ENCODE peak calls at places on chromosome 7, in eight cellular contexts. One of them, this sample, is unnamed.

GRCh38 chr7:80637911-80638765 is at the start of gene CD36:
- DNase-seq in hepatic stellate cell: no peak
- DNase-seq in activated CD8-positive, alpha-beta memory T cell treated with anti-CD3 and anti-CD28 coated beads, Interleukin-2, amount 50 U/mL, for 4 hours: no peak
- DNase-seq in CD8-positive, alpha-beta memory T cell: no peak
- DNase-seq in T-helper 1 cell: no peak
- DNase-seq in H7: no peak
- DNase-seq in memory B cell: no peak
- DNase-seq in heart right ventricle: no peak
- DNase-seq in this sample: no peak

GRCh38 chr7:142556745-142557144 is 192.5 kb upstream of the PRSS1 start:
- DNase-seq in activated CD8-positive, alpha-beta memory T cell treated with anti-CD3 and anti-CD28 coated beads, Interleukin-2, amount 50 U/mL, for 4 hours: peak
- DNase-seq in H7: peak
- DNase-seq in CD8-positive, alpha-beta memory T cell: no peak
- DNase-seq in hepatic stellate cell: peak
- DNase-seq in heart right ventricle: peak
- DNase-seq in T-helper 1 cell: no peak
- DNase-seq in memory B cell: no peak
- DNase-seq in this sample: no peak

GRCh38 chr7:4115442-4115841 is 566.7 kb upstream of the FOXK1 start:
- DNase-seq in CD8-positive, alpha-beta memory T cell: no peak
- DNase-seq in activated CD8-positive, alpha-beta memory T cell treated with anti-CD3 and anti-CD28 coated beads, Interleukin-2, amount 50 U/mL, for 4 hours: no peak
- DNase-seq in heart right ventricle: no peak
- DNase-seq in T-helper 1 cell: no peak
- DNase-seq in H7: no peak
- DNase-seq in memory B cell: no peak
- DNase-seq in hepatic stellate cell: no peak
- DNase-seq in this sample: no peak

GRCh38 chr7:159024280-159024951 is 120.3 kb downstream of the VIPR2 start:
- DNase-seq in heart right ventricle: no peak
- DNase-seq in T-helper 1 cell: no peak
- DNase-seq in H7: no peak
- DNase-seq in hepatic stellate cell: no peak
- DNase-seq in activated CD8-positive, alpha-beta memory T cell treated with anti-CD3 and anti-CD28 coated beads, Interleukin-2, amount 50 U/mL, for 4 hours: peak
- DNase-seq in memory B cell: no peak
- DNase-seq in CD8-positive, alpha-beta memory T cell: no peak
- DNase-seq in this sample: peak

GRCh38 chr7:43647772-43648643 is 65.1 kb downstream of the STK17A start:
- DNase-seq in hepatic stellate cell: peak
- DNase-seq in CD8-positive, alpha-beta memory T cell: no peak
- DNase-seq in activated CD8-positive, alpha-beta memory T cell treated with anti-CD3 and anti-CD28 coated beads, Interleukin-2, amount 50 U/mL, for 4 hours: no peak
- DNase-seq in heart right ventricle: peak
- DNase-seq in memory B cell: no peak
- DNase-seq in H7: peak
- DNase-seq in T-helper 1 cell: peak
- DNase-seq in this sample: peak

GRCh38 chr7:104074529-104074928 is 85.1 kb upstream of the RELN start:
- DNase-seq in hepatic stellate cell: no peak
- DNase-seq in heart right ventricle: no peak
- DNase-seq in H7: no peak
- DNase-seq in CD8-positive, alpha-beta memory T cell: no peak
- DNase-seq in memory B cell: no peak
- DNase-seq in activated CD8-positive, alpha-beta memory T cell treated with anti-CD3 and anti-CD28 coated beads, Interleukin-2, amount 50 U/mL, for 4 hours: no peak
- DNase-seq in T-helper 1 cell: no peak
- DNase-seq in this sample: no peak

GRCh38 chr7:134613623-134614347 is 32.9 kb upstream of the BPGM start:
- DNase-seq in memory B cell: no peak
- DNase-seq in T-helper 1 cell: no peak
- DNase-seq in H7: no peak
- DNase-seq in hepatic stellate cell: peak
- DNase-seq in CD8-positive, alpha-beta memory T cell: no peak
- DNase-seq in heart right ventricle: no peak
- DNase-seq in activated CD8-positive, alpha-beta memory T cell treated with anti-CD3 and anti-CD28 coated beads, Interleukin-2, amount 50 U/mL, for 4 hours: no peak
- DNase-seq in this sample: no peak

GRCh38 chr7:55072251-55072650 is 53.4 kb downstream of the EGFR start:
- DNase-seq in activated CD8-positive, alpha-beta memory T cell treated with anti-CD3 and anti-CD28 coated beads, Interleukin-2, amount 50 U/mL, for 4 hours: no peak
- DNase-seq in memory B cell: no peak
- DNase-seq in CD8-positive, alpha-beta memory T cell: no peak
- DNase-seq in H7: no peak
- DNase-seq in hepatic stellate cell: no peak
- DNase-seq in heart right ventricle: no peak
- DNase-seq in T-helper 1 cell: no peak
- DNase-seq in this sample: no peak

GRCh38 chr7:102236592-102237287 is 49.9 kb upstream of the SH2B2 start:
- DNase-seq in T-helper 1 cell: peak
- DNase-seq in memory B cell: peak
- DNase-seq in H7: peak
- DNase-seq in heart right ventricle: peak
- DNase-seq in CD8-positive, alpha-beta memory T cell: no peak
- DNase-seq in activated CD8-positive, alpha-beta memory T cell treated with anti-CD3 and anti-CD28 coated beads, Interleukin-2, amount 50 U/mL, for 4 hours: peak
- DNase-seq in hepatic stellate cell: peak
- DNase-seq in this sample: peak

GRCh38 chr7:104793066-104793465 is 220.9 kb upstream of the KMT2E start:
- DNase-seq in H7: no peak
- DNase-seq in hepatic stellate cell: no peak
- DNase-seq in activated CD8-positive, alpha-beta memory T cell treated with anti-CD3 and anti-CD28 coated beads, Interleukin-2, amount 50 U/mL, for 4 hours: no peak
- DNase-seq in memory B cell: no peak
- DNase-seq in heart right ventricle: no peak
- DNase-seq in CD8-positive, alpha-beta memory T cell: no peak
- DNase-seq in T-helper 1 cell: no peak
- DNase-seq in this sample: no peak

GRCh38 chr7:128351296-128352123 is 7.8 kb upstream of the RBM28 start:
- DNase-seq in heart right ventricle: peak
- DNase-seq in CD8-positive, alpha-beta memory T cell: no peak
- DNase-seq in hepatic stellate cell: no peak
- DNase-seq in T-helper 1 cell: no peak
- DNase-seq in memory B cell: no peak
- DNase-seq in H7: peak
- DNase-seq in activated CD8-positive, alpha-beta memory T cell treated with anti-CD3 and anti-CD28 coated beads, Interleukin-2, amount 50 U/mL, for 4 hours: peak
- DNase-seq in this sample: peak

GRCh38 chr7:129644634-129645230 is 33.2 kb downstream of the NRF1 start:
- DNase-seq in T-helper 1 cell: no peak
- DNase-seq in hepatic stellate cell: no peak
- DNase-seq in memory B cell: peak
- DNase-seq in H7: no peak
- DNase-seq in heart right ventricle: no peak
- DNase-seq in CD8-positive, alpha-beta memory T cell: no peak
- DNase-seq in activated CD8-positive, alpha-beta memory T cell treated with anti-CD3 and anti-CD28 coated beads, Interleukin-2, amount 50 U/mL, for 4 hours: no peak
- DNase-seq in this sample: no peak

GRCh38 chr7:38276096-38276857 is 2.8 kb upstream of the TARP start:
- DNase-seq in T-helper 1 cell: no peak
- DNase-seq in memory B cell: no peak
- DNase-seq in H7: no peak
- DNase-seq in heart right ventricle: no peak
- DNase-seq in CD8-positive, alpha-beta memory T cell: no peak
- DNase-seq in hepatic stellate cell: no peak
- DNase-seq in activated CD8-positive, alpha-beta memory T cell treated with anti-CD3 and anti-CD28 coated beads, Interleukin-2, amount 50 U/mL, for 4 hours: no peak
- DNase-seq in this sample: no peak

GRCh38 chr7:18566829-18567228 is 71.3 kb downstream of the HDAC9 start:
- DNase-seq in heart right ventricle: no peak
- DNase-seq in hepatic stellate cell: no peak
- DNase-seq in T-helper 1 cell: no peak
- DNase-seq in memory B cell: peak
- DNase-seq in CD8-positive, alpha-beta memory T cell: no peak
- DNase-seq in H7: no peak
- DNase-seq in activated CD8-positive, alpha-beta memory T cell treated with anti-CD3 and anti-CD28 coated beads, Interleukin-2, amount 50 U/mL, for 4 hours: no peak
- DNase-seq in this sample: no peak

GRCh38 chr7:134778941-134779740 is at the start of gene CALD1:
- DNase-seq in memory B cell: no peak
- DNase-seq in H7: peak
- DNase-seq in activated CD8-positive, alpha-beta memory T cell treated with anti-CD3 and anti-CD28 coated beads, Interleukin-2, amount 50 U/mL, for 4 hours: no peak
- DNase-seq in heart right ventricle: peak
- DNase-seq in CD8-positive, alpha-beta memory T cell: no peak
- DNase-seq in T-helper 1 cell: no peak
- DNase-seq in hepatic stellate cell: peak
- DNase-seq in this sample: no peak

GRCh38 chr7:88106430-88106829 is 113.4 kb downstream of the SRI start:
- DNase-seq in hepatic stellate cell: no peak
- DNase-seq in activated CD8-positive, alpha-beta memory T cell treated with anti-CD3 and anti-CD28 coated beads, Interleukin-2, amount 50 U/mL, for 4 hours: no peak
- DNase-seq in memory B cell: no peak
- DNase-seq in heart right ventricle: no peak
- DNase-seq in CD8-positive, alpha-beta memory T cell: no peak
- DNase-seq in H7: no peak
- DNase-seq in T-helper 1 cell: no peak
- DNase-seq in this sample: no peak

GRCh38 chr7:1059200-1060091 is 15.1 kb downstream of the GPR146 start:
- DNase-seq in hepatic stellate cell: no peak
- DNase-seq in memory B cell: no peak
- DNase-seq in heart right ventricle: no peak
- DNase-seq in H7: peak
- DNase-seq in T-helper 1 cell: no peak
- DNase-seq in CD8-positive, alpha-beta memory T cell: no peak
- DNase-seq in activated CD8-positive, alpha-beta memory T cell treated with anti-CD3 and anti-CD28 coated beads, Interleukin-2, amount 50 U/mL, for 4 hours: no peak
- DNase-seq in this sample: no peak

GRCh38 chr7:721619-722248 is 4.8 kb upstream of the DNAAF5 start:
- DNase-seq in activated CD8-positive, alpha-beta memory T cell treated with anti-CD3 and anti-CD28 coated beads, Interleukin-2, amount 50 U/mL, for 4 hours: no peak
- DNase-seq in hepatic stellate cell: no peak
- DNase-seq in heart right ventricle: no peak
- DNase-seq in CD8-positive, alpha-beta memory T cell: no peak
- DNase-seq in memory B cell: no peak
- DNase-seq in H7: no peak
- DNase-seq in T-helper 1 cell: no peak
- DNase-seq in this sample: no peak

GRCh38 chr7:14805105-14805719 is 97.3 kb downstream of the DGKB start:
- DNase-seq in activated CD8-positive, alpha-beta memory T cell treated with anti-CD3 and anti-CD28 coated beads, Interleukin-2, amount 50 U/mL, for 4 hours: no peak
- DNase-seq in hepatic stellate cell: no peak
- DNase-seq in H7: no peak
- DNase-seq in T-helper 1 cell: no peak
- DNase-seq in memory B cell: no peak
- DNase-seq in heart right ventricle: no peak
- DNase-seq in CD8-positive, alpha-beta memory T cell: no peak
- DNase-seq in this sample: no peak

GRCh38 chr7:54995631-54996340 is 23.0 kb upstream of the EGFR start:
- DNase-seq in memory B cell: no peak
- DNase-seq in CD8-positive, alpha-beta memory T cell: no peak
- DNase-seq in hepatic stellate cell: peak
- DNase-seq in heart right ventricle: no peak
- DNase-seq in H7: no peak
- DNase-seq in activated CD8-positive, alpha-beta memory T cell treated with anti-CD3 and anti-CD28 coated beads, Interleukin-2, amount 50 U/mL, for 4 hours: no peak
- DNase-seq in T-helper 1 cell: no peak
- DNase-seq in this sample: no peak

GRCh38 chr7:113775401-113775800 is 143.4 kb downstream of the PPP1R3A start:
- DNase-seq in activated CD8-positive, alpha-beta memory T cell treated with anti-CD3 and anti-CD28 coated beads, Interleukin-2, amount 50 U/mL, for 4 hours: no peak
- DNase-seq in T-helper 1 cell: no peak
- DNase-seq in CD8-positive, alpha-beta memory T cell: no peak
- DNase-seq in heart right ventricle: no peak
- DNase-seq in H7: no peak
- DNase-seq in memory B cell: no peak
- DNase-seq in hepatic stellate cell: no peak
- DNase-seq in this sample: no peak

GRCh38 chr7:20104696-20105095 is 112.5 kb downstream of the MACC1 start:
- DNase-seq in memory B cell: no peak
- DNase-seq in activated CD8-positive, alpha-beta memory T cell treated with anti-CD3 and anti-CD28 coated beads, Interleukin-2, amount 50 U/mL, for 4 hours: no peak
- DNase-seq in hepatic stellate cell: no peak
- DNase-seq in CD8-positive, alpha-beta memory T cell: no peak
- DNase-seq in T-helper 1 cell: no peak
- DNase-seq in heart right ventricle: no peak
- DNase-seq in H7: no peak
- DNase-seq in this sample: no peak

GRCh38 chr7:7051221-7051877 is 131.0 kb upstream of the C1GALT1 start:
- DNase-seq in H7: no peak
- DNase-seq in T-helper 1 cell: no peak
- DNase-seq in memory B cell: no peak
- DNase-seq in CD8-positive, alpha-beta memory T cell: no peak
- DNase-seq in activated CD8-positive, alpha-beta memory T cell treated with anti-CD3 and anti-CD28 coated beads, Interleukin-2, amount 50 U/mL, for 4 hours: no peak
- DNase-seq in heart right ventricle: no peak
- DNase-seq in hepatic stellate cell: no peak
- DNase-seq in this sample: no peak

GRCh38 chr7:151113344-151114150 is 27.3 kb downstream of the AGAP3 start:
- DNase-seq in activated CD8-positive, alpha-beta memory T cell treated with anti-CD3 and anti-CD28 coated beads, Interleukin-2, amount 50 U/mL, for 4 hours: no peak
- DNase-seq in hepatic stellate cell: peak
- DNase-seq in H7: peak
- DNase-seq in CD8-positive, alpha-beta memory T cell: no peak
- DNase-seq in memory B cell: no peak
- DNase-seq in T-helper 1 cell: no peak
- DNase-seq in heart right ventricle: no peak
- DNase-seq in this sample: no peak

GRCh38 chr7:11557627-11558026 is 274.4 kb downstream of the THSD7A start:
- DNase-seq in activated CD8-positive, alpha-beta memory T cell treated with anti-CD3 and anti-CD28 coated beads, Interleukin-2, amount 50 U/mL, for 4 hours: no peak
- DNase-seq in heart right ventricle: no peak
- DNase-seq in CD8-positive, alpha-beta memory T cell: no peak
- DNase-seq in T-helper 1 cell: no peak
- DNase-seq in memory B cell: no peak
- DNase-seq in hepatic stellate cell: no peak
- DNase-seq in H7: peak
- DNase-seq in this sample: no peak

GRCh38 chr7:104723001-104723400 is 291.0 kb upstream of the KMT2E start:
- DNase-seq in H7: no peak
- DNase-seq in CD8-positive, alpha-beta memory T cell: no peak
- DNase-seq in hepatic stellate cell: no peak
- DNase-seq in heart right ventricle: no peak
- DNase-seq in activated CD8-positive, alpha-beta memory T cell treated with anti-CD3 and anti-CD28 coated beads, Interleukin-2, amount 50 U/mL, for 4 hours: no peak
- DNase-seq in T-helper 1 cell: no peak
- DNase-seq in memory B cell: no peak
- DNase-seq in this sample: no peak

GRCh38 chr7:89503281-89503680 is 651.0 kb upstream of the STEAP1 start:
- DNase-seq in memory B cell: no peak
- DNase-seq in T-helper 1 cell: no peak
- DNase-seq in activated CD8-positive, alpha-beta memory T cell treated with anti-CD3 and anti-CD28 coated beads, Interleukin-2, amount 50 U/mL, for 4 hours: no peak
- DNase-seq in CD8-positive, alpha-beta memory T cell: no peak
- DNase-seq in hepatic stellate cell: no peak
- DNase-seq in heart right ventricle: no peak
- DNase-seq in H7: no peak
- DNase-seq in this sample: no peak

GRCh38 chr7:1691601-1692499 is 21.8 kb downstream of the ELFN1 start:
- DNase-seq in H7: peak
- DNase-seq in hepatic stellate cell: no peak
- DNase-seq in heart right ventricle: peak
- DNase-seq in memory B cell: no peak
- DNase-seq in CD8-positive, alpha-beta memory T cell: no peak
- DNase-seq in activated CD8-positive, alpha-beta memory T cell treated with anti-CD3 and anti-CD28 coated beads, Interleukin-2, amount 50 U/mL, for 4 hours: no peak
- DNase-seq in T-helper 1 cell: no peak
- DNase-seq in this sample: no peak

GRCh38 chr7:47513741-47514241 is 68.1 kb downstream of the TNS3 start:
- DNase-seq in T-helper 1 cell: no peak
- DNase-seq in memory B cell: no peak
- DNase-seq in activated CD8-positive, alpha-beta memory T cell treated with anti-CD3 and anti-CD28 coated beads, Interleukin-2, amount 50 U/mL, for 4 hours: no peak
- DNase-seq in CD8-positive, alpha-beta memory T cell: no peak
- DNase-seq in heart right ventricle: no peak
- DNase-seq in H7: no peak
- DNase-seq in hepatic stellate cell: peak
- DNase-seq in this sample: no peak

GRCh38 chr7:143210541-143210940 is 11.3 kb upstream of the TAS2R40 start:
- DNase-seq in memory B cell: no peak
- DNase-seq in H7: no peak
- DNase-seq in CD8-positive, alpha-beta memory T cell: no peak
- DNase-seq in heart right ventricle: no peak
- DNase-seq in hepatic stellate cell: no peak
- DNase-seq in activated CD8-positive, alpha-beta memory T cell treated with anti-CD3 and anti-CD28 coated beads, Interleukin-2, amount 50 U/mL, for 4 hours: no peak
- DNase-seq in T-helper 1 cell: no peak
- DNase-seq in this sample: no peak

GRCh38 chr7:133081119-133081604 is 728 bp downstream of the CHCHD3 start:
- DNase-seq in hepatic stellate cell: peak
- DNase-seq in heart right ventricle: no peak
- DNase-seq in CD8-positive, alpha-beta memory T cell: no peak
- DNase-seq in activated CD8-positive, alpha-beta memory T cell treated with anti-CD3 and anti-CD28 coated beads, Interleukin-2, amount 50 U/mL, for 4 hours: no peak
- DNase-seq in H7: peak
- DNase-seq in memory B cell: no peak
- DNase-seq in T-helper 1 cell: no peak
- DNase-seq in this sample: peak

GRCh38 chr7:154353385-154353784 is 301.2 kb downstream of the DPP6 start:
- DNase-seq in CD8-positive, alpha-beta memory T cell: no peak
- DNase-seq in H7: no peak
- DNase-seq in heart right ventricle: no peak
- DNase-seq in hepatic stellate cell: no peak
- DNase-seq in memory B cell: no peak
- DNase-seq in T-helper 1 cell: no peak
- DNase-seq in activated CD8-positive, alpha-beta memory T cell treated with anti-CD3 and anti-CD28 coated beads, Interleukin-2, amount 50 U/mL, for 4 hours: no peak
- DNase-seq in this sample: no peak

GRCh38 chr7:139914306-139914747 is 85.3 kb downstream of the TBXAS1 start:
- DNase-seq in heart right ventricle: no peak
- DNase-seq in H7: no peak
- DNase-seq in CD8-positive, alpha-beta memory T cell: no peak
- DNase-seq in activated CD8-positive, alpha-beta memory T cell treated with anti-CD3 and anti-CD28 coated beads, Interleukin-2, amount 50 U/mL, for 4 hours: no peak
- DNase-seq in memory B cell: no peak
- DNase-seq in hepatic stellate cell: no peak
- DNase-seq in T-helper 1 cell: no peak
- DNase-seq in this sample: no peak

GRCh38 chr7:156610130-156610529 is 30.4 kb upstream of the RNF32 start:
- DNase-seq in CD8-positive, alpha-beta memory T cell: no peak
- DNase-seq in hepatic stellate cell: no peak
- DNase-seq in H7: no peak
- DNase-seq in T-helper 1 cell: no peak
- DNase-seq in heart right ventricle: no peak
- DNase-seq in memory B cell: no peak
- DNase-seq in activated CD8-positive, alpha-beta memory T cell treated with anti-CD3 and anti-CD28 coated beads, Interleukin-2, amount 50 U/mL, for 4 hours: no peak
- DNase-seq in this sample: no peak

This sample was measured in activated naive CD4-positive, alpha-beta T cell treated with anti-CD3 and anti-CD28 coated beads, Interleukin-2, amount 50 U/mL, for 16 hours.